ENCODE peak calls at places on chromosomes 16 and 17, in nine cellular contexts. One of them, this sample, is unnamed.

GRCh38 chr16:20760346-20760745 is 3.5 kb upstream of the ACSM3 start:
- DNase-seq in ascending aorta: no peak
- DNase-seq in CD8-positive, alpha-beta memory T cell: no peak
- DNase-seq in spleen: no peak
- DNase-seq in pancreas: no peak
- DNase-seq in endothelial cell of umbilical vein: no peak
- DNase-seq in A549: no peak
- DNase-seq in cardiac muscle cell: no peak
- DNase-seq in WERI-Rb-1: no peak
- DNase-seq in this sample: no peak

GRCh38 chr17:2108170-2108569 is 53.3 kb downstream of the HIC1 start:
- DNase-seq in ascending aorta: no peak
- DNase-seq in CD8-positive, alpha-beta memory T cell: no peak
- DNase-seq in spleen: no peak
- DNase-seq in pancreas: no peak
- DNase-seq in endothelial cell of umbilical vein: no peak
- DNase-seq in A549: no peak
- DNase-seq in cardiac muscle cell: no peak
- DNase-seq in WERI-Rb-1: no peak
- DNase-seq in this sample: peak; percentile 24

GRCh38 chr16:79714440-79714839 is 113.9 kb upstream of the MAF start:
- DNase-seq in ascending aorta: peak; percentile 18
- DNase-seq in CD8-positive, alpha-beta memory T cell: no peak
- DNase-seq in spleen: no peak
- DNase-seq in pancreas: no peak
- DNase-seq in endothelial cell of umbilical vein: no peak
- DNase-seq in A549: no peak
- DNase-seq in cardiac muscle cell: no peak
- DNase-seq in WERI-Rb-1: no peak
- DNase-seq in this sample: no peak

GRCh38 chr17:47785538-47786123 is 36.0 kb downstream of the OSBPL7 start:
- DNase-seq in ascending aorta: no peak
- DNase-seq in CD8-positive, alpha-beta memory T cell: no peak
- DNase-seq in spleen: no peak
- DNase-seq in pancreas: no peak
- DNase-seq in endothelial cell of umbilical vein: peak; percentile 32
- DNase-seq in A549: no peak
- DNase-seq in cardiac muscle cell: peak; percentile 85
- DNase-seq in WERI-Rb-1: no peak
- DNase-seq in this sample: peak; percentile 32

GRCh38 chr17:59160203-59161025 is 4.9 kb downstream of the PRR11 start:
- DNase-seq in ascending aorta: no peak
- DNase-seq in CD8-positive, alpha-beta memory T cell: no peak
- DNase-seq in spleen: no peak
- DNase-seq in pancreas: no peak
- DNase-seq in endothelial cell of umbilical vein: peak; percentile 16
- DNase-seq in A549: no peak
- DNase-seq in cardiac muscle cell: no peak
- DNase-seq in WERI-Rb-1: no peak
- DNase-seq in this sample: peak; percentile 59

GRCh38 chr16:54055864-54056263 is 230.7 kb downstream of the IRX3 start:
- DNase-seq in ascending aorta: no peak
- DNase-seq in CD8-positive, alpha-beta memory T cell: no peak
- DNase-seq in spleen: no peak
- DNase-seq in pancreas: no peak
- DNase-seq in endothelial cell of umbilical vein: peak; percentile 29
- DNase-seq in A549: no peak
- DNase-seq in cardiac muscle cell: no peak
- DNase-seq in WERI-Rb-1: no peak
- DNase-seq in this sample: no peak

GRCh38 chr17:6498798-6499540 is 54.7 kb downstream of the PIMREG start:
- DNase-seq in ascending aorta: no peak
- DNase-seq in CD8-positive, alpha-beta memory T cell: no peak
- DNase-seq in spleen: peak; percentile 47
- DNase-seq in pancreas: peak; percentile 21
- DNase-seq in endothelial cell of umbilical vein: no peak
- DNase-seq in A549: no peak
- DNase-seq in cardiac muscle cell: no peak
- DNase-seq in WERI-Rb-1: no peak
- DNase-seq in this sample: no peak

GRCh38 chr17:19717411-19717908 is 1.1 kb upstream of the SLC47A2 start:
- DNase-seq in ascending aorta: no peak
- DNase-seq in CD8-positive, alpha-beta memory T cell: no peak
- DNase-seq in spleen: no peak
- DNase-seq in pancreas: peak; percentile 47
- DNase-seq in endothelial cell of umbilical vein: no peak
- DNase-seq in A549: no peak
- DNase-seq in cardiac muscle cell: no peak
- DNase-seq in WERI-Rb-1: no peak
- DNase-seq in this sample: peak; percentile 70

GRCh38 chr16:87628940-87629339 is 26.6 kb downstream of the JPH3 start:
- DNase-seq in ascending aorta: no peak
- DNase-seq in CD8-positive, alpha-beta memory T cell: no peak
- DNase-seq in spleen: no peak
- DNase-seq in pancreas: no peak
- DNase-seq in endothelial cell of umbilical vein: no peak
- DNase-seq in A549: peak; percentile 63
- DNase-seq in cardiac muscle cell: no peak
- DNase-seq in WERI-Rb-1: no peak
- DNase-seq in this sample: peak; percentile 18

GRCh38 chr16:64440421-64440831 is 681.4 kb downstream of the CDH11 start:
- DNase-seq in ascending aorta: no peak
- DNase-seq in CD8-positive, alpha-beta memory T cell: no peak
- DNase-seq in spleen: no peak
- DNase-seq in pancreas: no peak
- DNase-seq in endothelial cell of umbilical vein: peak; percentile 50
- DNase-seq in A549: peak; percentile 32
- DNase-seq in cardiac muscle cell: no peak
- DNase-seq in WERI-Rb-1: no peak
- DNase-seq in this sample: peak; percentile 40

GRCh38 chr17:72702998-72703397 is 389.5 kb downstream of the SLC39A11 start:
- DNase-seq in ascending aorta: no peak
- DNase-seq in CD8-positive, alpha-beta memory T cell: no peak
- DNase-seq in spleen: no peak
- DNase-seq in pancreas: no peak
- DNase-seq in endothelial cell of umbilical vein: no peak
- DNase-seq in A549: no peak
- DNase-seq in cardiac muscle cell: no peak
- DNase-seq in WERI-Rb-1: no peak
- DNase-seq in this sample: no peak

DNA sequence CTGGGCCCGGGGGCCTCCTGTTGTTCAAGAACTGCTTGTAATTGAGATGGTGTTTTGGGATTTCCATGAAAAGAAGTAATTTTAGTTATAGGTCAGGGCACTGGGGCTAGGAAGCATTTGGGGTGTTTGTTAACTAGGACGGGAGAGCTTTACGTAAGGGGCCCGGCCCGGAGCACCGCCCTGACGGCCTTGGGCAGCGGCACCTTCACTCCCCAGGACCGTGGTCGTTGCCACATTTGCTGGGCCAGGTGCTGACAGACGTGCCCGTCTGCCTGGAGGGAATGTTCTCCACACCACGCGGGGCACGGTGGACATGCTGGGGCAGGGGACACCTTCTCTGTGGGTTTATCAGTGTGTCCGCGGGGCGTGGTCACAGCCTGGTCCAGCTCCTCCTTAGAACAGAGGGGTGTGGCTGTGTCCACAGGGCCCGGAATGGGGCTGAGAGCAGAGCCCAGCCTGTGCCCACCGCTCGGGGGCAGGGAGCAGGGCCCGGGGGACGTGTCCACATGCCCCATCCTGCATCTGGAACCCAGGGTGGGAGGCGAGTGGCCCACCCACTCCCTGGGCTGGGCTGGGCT is 57.7 kb downstream of the BAIAP2 start:
- DNase-seq in ascending aorta: no peak
- DNase-seq in CD8-positive, alpha-beta memory T cell: no peak
- DNase-seq in spleen: no peak
- DNase-seq in pancreas: no peak
- DNase-seq in endothelial cell of umbilical vein: no peak
- DNase-seq in A549: no peak
- DNase-seq in cardiac muscle cell: no peak
- DNase-seq in WERI-Rb-1: no peak
- DNase-seq in this sample: no peak
- H3K27ac ChIP-seq in ascending aorta: no peak overlapping the region
- H3K27ac ChIP-seq in CD8-positive, alpha-beta memory T cell: no peak overlapping the region
- H3K27ac ChIP-seq in spleen: no peak overlapping the region
- H3K27ac ChIP-seq in pancreas: no peak overlapping the region
- H3K27ac ChIP-seq in endothelial cell of umbilical vein: no peak overlapping the region
- H3K27ac ChIP-seq in A549: peak overlapping the region; percentile 92
- H3K27ac ChIP-seq in cardiac muscle cell: no peak overlapping the region
- H3K27ac ChIP-seq in WERI-Rb-1: peak overlapping the region; percentile 30
- H3K27ac ChIP-seq in this sample: no peak overlapping the region

DNA sequence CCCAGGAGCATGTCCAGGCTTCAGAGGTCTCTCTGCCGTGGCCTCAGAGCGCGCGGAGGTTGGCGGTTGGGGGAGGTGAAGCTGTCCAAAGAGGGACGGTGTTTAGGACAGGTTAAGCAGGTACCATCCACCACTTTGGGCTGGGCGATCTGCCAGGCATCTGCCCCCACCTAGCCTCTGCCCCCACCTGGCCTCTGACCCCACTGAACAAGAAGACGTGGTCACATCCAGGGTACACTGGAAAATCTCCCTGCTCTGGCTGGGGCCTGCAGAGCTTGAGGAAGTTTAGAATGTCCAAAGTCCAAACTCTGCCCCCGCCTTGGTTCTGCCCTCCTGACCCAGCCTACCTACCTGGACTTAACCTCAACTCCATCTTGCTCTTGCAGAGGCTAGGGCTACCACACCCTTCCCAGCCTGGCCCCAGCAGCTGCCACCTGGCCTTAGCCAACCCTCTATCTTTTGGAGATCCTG is 1.6 kb downstream of the ITGA3 start:
- DNase-seq in ascending aorta: no peak
- DNase-seq in CD8-positive, alpha-beta memory T cell: no peak
- DNase-seq in spleen: peak; percentile 64
- DNase-seq in pancreas: no peak
- DNase-seq in endothelial cell of umbilical vein: no peak
- DNase-seq in A549: no peak
- DNase-seq in cardiac muscle cell: no peak
- DNase-seq in WERI-Rb-1: no peak
- DNase-seq in this sample: no peak
- H3K4me3 ChIP-seq in ascending aorta: peak overlapping the region; percentile 73
- H3K4me3 ChIP-seq in CD8-positive, alpha-beta memory T cell: no peak overlapping the region
- H3K4me3 ChIP-seq in spleen: peak overlapping the region; percentile 87
- H3K4me3 ChIP-seq in pancreas: no peak overlapping the region
- H3K4me3 ChIP-seq in endothelial cell of umbilical vein: no peak overlapping the region
- H3K4me3 ChIP-seq in A549: peak overlapping the region; percentile 77
- H3K4me3 ChIP-seq in cardiac muscle cell: no peak overlapping the region
- H3K4me3 ChIP-seq in WERI-Rb-1: no peak overlapping the region
- H3K4me3 ChIP-seq in this sample: no peak overlapping the region

GRCh38 chr17:31869797-31870568 is 10.9 kb upstream of the COPRS start:
- DNase-seq in ascending aorta: no peak
- DNase-seq in CD8-positive, alpha-beta memory T cell: no peak
- DNase-seq in spleen: no peak
- DNase-seq in pancreas: no peak
- DNase-seq in endothelial cell of umbilical vein: no peak
- DNase-seq in A549: no peak
- DNase-seq in cardiac muscle cell: no peak
- DNase-seq in WERI-Rb-1: no peak
- DNase-seq in this sample: no peak

GRCh38 chr17:31869031-31869430 is 10.0 kb upstream of the COPRS start:
- DNase-seq in ascending aorta: no peak
- DNase-seq in CD8-positive, alpha-beta memory T cell: no peak
- DNase-seq in spleen: no peak
- DNase-seq in pancreas: no peak
- DNase-seq in endothelial cell of umbilical vein: no peak
- DNase-seq in A549: no peak
- DNase-seq in cardiac muscle cell: no peak
- DNase-seq in WERI-Rb-1: no peak
- DNase-seq in this sample: no peak
- H3K27ac ChIP-seq in ascending aorta: no peak overlapping the region
- H3K27ac ChIP-seq in CD8-positive, alpha-beta memory T cell: no peak overlapping the region
- H3K27ac ChIP-seq in spleen: no peak overlapping the region
- H3K27ac ChIP-seq in pancreas: no peak overlapping the region
- H3K27ac ChIP-seq in endothelial cell of umbilical vein: no peak overlapping the region
- H3K27ac ChIP-seq in A549: no peak overlapping the region
- H3K27ac ChIP-seq in cardiac muscle cell: no peak overlapping the region
- H3K27ac ChIP-seq in WERI-Rb-1: no peak overlapping the region
- H3K27ac ChIP-seq in this sample: no peak overlapping the region

GRCh38 chr17:17124341-17124740 is 81.8 kb downstream of the PLD6 start:
- DNase-seq in ascending aorta: no peak
- DNase-seq in CD8-positive, alpha-beta memory T cell: no peak
- DNase-seq in spleen: no peak
- DNase-seq in pancreas: no peak
- DNase-seq in endothelial cell of umbilical vein: no peak
- DNase-seq in A549: no peak
- DNase-seq in cardiac muscle cell: no peak
- DNase-seq in WERI-Rb-1: no peak
- DNase-seq in this sample: no peak

GRCh38 chr17:17121162-17121561 is 78.9 kb downstream of the MPRIP start:
- DNase-seq in ascending aorta: no peak
- DNase-seq in CD8-positive, alpha-beta memory T cell: no peak
- DNase-seq in spleen: no peak
- DNase-seq in pancreas: no peak
- DNase-seq in endothelial cell of umbilical vein: no peak
- DNase-seq in A549: peak; percentile 42
- DNase-seq in cardiac muscle cell: no peak
- DNase-seq in WERI-Rb-1: no peak
- DNase-seq in this sample: no peak

GRCh38 chr17:17125136-17126084 is 80.7 kb downstream of the PLD6 start:
- DNase-seq in ascending aorta: no peak
- DNase-seq in CD8-positive, alpha-beta memory T cell: peak; percentile 72
- DNase-seq in spleen: peak; percentile 55
- DNase-seq in pancreas: no peak
- DNase-seq in endothelial cell of umbilical vein: no peak
- DNase-seq in A549: no peak
- DNase-seq in cardiac muscle cell: no peak
- DNase-seq in WERI-Rb-1: peak; percentile 36
- DNase-seq in this sample: no peak

GRCh38 chr17:17120716-17121115 is 78.5 kb downstream of the MPRIP start:
- DNase-seq in ascending aorta: no peak
- DNase-seq in CD8-positive, alpha-beta memory T cell: no peak
- DNase-seq in spleen: no peak
- DNase-seq in pancreas: peak; percentile 12
- DNase-seq in endothelial cell of umbilical vein: no peak
- DNase-seq in A549: no peak
- DNase-seq in cardiac muscle cell: no peak
- DNase-seq in WERI-Rb-1: no peak
- DNase-seq in this sample: no peak

DNA sequence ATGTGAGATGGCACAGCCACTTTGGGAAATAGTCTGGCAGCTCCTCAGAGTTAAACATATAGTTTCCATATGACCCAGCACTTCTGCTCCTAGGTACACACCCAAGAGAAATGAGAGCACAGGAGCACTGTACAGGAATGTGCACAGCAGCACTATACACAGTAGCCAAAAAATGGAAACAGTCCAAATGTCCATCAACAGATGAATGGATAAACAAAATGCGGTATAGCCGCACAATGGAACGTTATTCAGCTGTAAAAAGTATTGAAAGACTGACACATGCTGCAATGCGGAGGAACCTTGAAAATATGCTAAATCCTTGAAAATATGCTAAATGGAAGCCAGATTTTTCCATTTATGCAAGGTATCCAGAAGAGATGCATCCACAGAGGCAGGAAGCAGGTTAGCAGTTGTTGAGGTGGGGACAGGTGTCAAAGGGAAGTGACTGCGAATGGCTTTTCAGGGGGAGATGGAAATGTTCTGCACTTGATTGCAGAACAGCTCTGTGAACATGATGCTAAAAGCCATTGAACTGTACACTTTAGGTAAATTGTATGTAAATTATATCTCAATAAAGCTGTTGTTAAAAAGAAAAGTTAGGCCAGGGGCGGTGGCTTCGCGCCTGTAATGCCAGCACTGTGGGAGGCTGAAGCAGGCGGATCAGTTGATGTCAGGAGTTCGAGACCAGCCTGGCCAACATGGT is 80.7 kb downstream of the MPRIP start:
- DNase-seq in ascending aorta: no peak
- DNase-seq in CD8-positive, alpha-beta memory T cell: no peak
- DNase-seq in spleen: no peak
- DNase-seq in pancreas: no peak
- DNase-seq in endothelial cell of umbilical vein: no peak
- DNase-seq in A549: no peak
- DNase-seq in cardiac muscle cell: no peak
- DNase-seq in WERI-Rb-1: no peak
- DNase-seq in this sample: no peak
- H3K4me3 ChIP-seq in ascending aorta: no peak overlapping the region
- H3K4me3 ChIP-seq in CD8-positive, alpha-beta memory T cell: no peak overlapping the region
- H3K4me3 ChIP-seq in spleen: no peak overlapping the region
- H3K4me3 ChIP-seq in pancreas: no peak overlapping the region
- H3K4me3 ChIP-seq in endothelial cell of umbilical vein: no peak overlapping the region
- H3K4me3 ChIP-seq in A549: no peak overlapping the region
- H3K4me3 ChIP-seq in cardiac muscle cell: no peak overlapping the region
- H3K4me3 ChIP-seq in WERI-Rb-1: no peak overlapping the region
- H3K4me3 ChIP-seq in this sample: no peak overlapping the region

This sample was measured in thyroid gland.